ENCODE peak calls at places on chromosome X, in nine cellular contexts. One of them, this sample, is unnamed.

GRCh38 chrX:11430266-11430665 is 137.1 kb downstream of the AMELX start:
- DNase-seq in NCI-H1092 treated with DMSO at 0.1 percent for 48 hours: no peak
- DNase-seq in stimulated activated CD4-positive, alpha-beta T cell treated with anti-CD3 and anti-CD28 coated beads, TNF-alpha, amount 100 ng/mL, for 24 hours: no peak
- DNase-seq in K562: no peak
- DNase-seq in neural progenitor cell: no peak
- DNase-seq in HCEC 1CT: no peak
- DNase-seq in upper lobe of right lung: no peak
- DNase-seq in HCT116: no peak
- DNase-seq in stimulated activated CD8-positive, alpha-beta memory T cell treated with anti-CD3 and anti-CD28 coated beads, Interleukin-4, amount 100 ng/mL, for 48 hours: no peak
- DNase-seq in this sample: no peak

GRCh38 chrX:109997786-109998452 is 5.0 kb upstream of the TMEM164 start:
- DNase-seq in NCI-H1092 treated with DMSO at 0.1 percent for 48 hours: no peak
- DNase-seq in stimulated activated CD4-positive, alpha-beta T cell treated with anti-CD3 and anti-CD28 coated beads, TNF-alpha, amount 100 ng/mL, for 24 hours: no peak
- DNase-seq in K562: no peak
- DNase-seq in neural progenitor cell: peak; percentile 5
- DNase-seq in HCEC 1CT: no peak
- DNase-seq in upper lobe of right lung: no peak
- DNase-seq in HCT116: no peak
- DNase-seq in stimulated activated CD8-positive, alpha-beta memory T cell treated with anti-CD3 and anti-CD28 coated beads, Interleukin-4, amount 100 ng/mL, for 48 hours: no peak
- DNase-seq in this sample: no peak

GRCh38 chrX:40439625-40440532 is 140.9 kb upstream of the ATP6AP2 start:
- DNase-seq in NCI-H1092 treated with DMSO at 0.1 percent for 48 hours: no peak
- DNase-seq in stimulated activated CD4-positive, alpha-beta T cell treated with anti-CD3 and anti-CD28 coated beads, TNF-alpha, amount 100 ng/mL, for 24 hours: peak; percentile 4
- DNase-seq in K562: no peak
- DNase-seq in neural progenitor cell: no peak
- DNase-seq in HCEC 1CT: no peak
- DNase-seq in upper lobe of right lung: no peak
- DNase-seq in HCT116: no peak
- DNase-seq in stimulated activated CD8-positive, alpha-beta memory T cell treated with anti-CD3 and anti-CD28 coated beads, Interleukin-4, amount 100 ng/mL, for 48 hours: no peak
- DNase-seq in this sample: no peak

GRCh38 chrX:9122504-9123245 is 88.7 kb upstream of the FAM9B start:
- DNase-seq in NCI-H1092 treated with DMSO at 0.1 percent for 48 hours: no peak
- DNase-seq in stimulated activated CD4-positive, alpha-beta T cell treated with anti-CD3 and anti-CD28 coated beads, TNF-alpha, amount 100 ng/mL, for 24 hours: no peak
- DNase-seq in K562: no peak
- DNase-seq in neural progenitor cell: no peak
- DNase-seq in HCEC 1CT: no peak
- DNase-seq in upper lobe of right lung: no peak
- DNase-seq in HCT116: no peak
- DNase-seq in stimulated activated CD8-positive, alpha-beta memory T cell treated with anti-CD3 and anti-CD28 coated beads, Interleukin-4, amount 100 ng/mL, for 48 hours: no peak
- DNase-seq in this sample: no peak

GRCh38 chrX:154443479-154443910 is 446 bp upstream of the FAM50A start:
- DNase-seq in NCI-H1092 treated with DMSO at 0.1 percent for 48 hours: no peak
- DNase-seq in stimulated activated CD4-positive, alpha-beta T cell treated with anti-CD3 and anti-CD28 coated beads, TNF-alpha, amount 100 ng/mL, for 24 hours: no peak
- DNase-seq in K562: no peak
- DNase-seq in neural progenitor cell: peak; percentile 57
- DNase-seq in HCEC 1CT: no peak
- DNase-seq in upper lobe of right lung: no peak
- DNase-seq in HCT116: no peak
- DNase-seq in stimulated activated CD8-positive, alpha-beta memory T cell treated with anti-CD3 and anti-CD28 coated beads, Interleukin-4, amount 100 ng/mL, for 48 hours: no peak
- DNase-seq in this sample: no peak

GRCh38 chrX:109709129-109709631 is 23.9 kb downstream of the ACSL4 start:
- DNase-seq in NCI-H1092 treated with DMSO at 0.1 percent for 48 hours: no peak
- DNase-seq in stimulated activated CD4-positive, alpha-beta T cell treated with anti-CD3 and anti-CD28 coated beads, TNF-alpha, amount 100 ng/mL, for 24 hours: no peak
- DNase-seq in K562: no peak
- DNase-seq in neural progenitor cell: no peak
- DNase-seq in HCEC 1CT: peak; percentile 41
- DNase-seq in upper lobe of right lung: no peak
- DNase-seq in HCT116: peak; percentile 19
- DNase-seq in stimulated activated CD8-positive, alpha-beta memory T cell treated with anti-CD3 and anti-CD28 coated beads, Interleukin-4, amount 100 ng/mL, for 48 hours: no peak
- DNase-seq in this sample: no peak

GRCh38 chrX:69616520-69617203 is 749 bp downstream of the EDA start:
- DNase-seq in NCI-H1092 treated with DMSO at 0.1 percent for 48 hours: no peak
- DNase-seq in stimulated activated CD4-positive, alpha-beta T cell treated with anti-CD3 and anti-CD28 coated beads, TNF-alpha, amount 100 ng/mL, for 24 hours: peak; percentile 4
- DNase-seq in K562: no peak
- DNase-seq in neural progenitor cell: peak; percentile 46
- DNase-seq in HCEC 1CT: no peak
- DNase-seq in upper lobe of right lung: peak; percentile 63
- DNase-seq in HCT116: no peak
- DNase-seq in stimulated activated CD8-positive, alpha-beta memory T cell treated with anti-CD3 and anti-CD28 coated beads, Interleukin-4, amount 100 ng/mL, for 48 hours: peak; percentile 23
- DNase-seq in this sample: no peak

GRCh38 chrX:49174723-49175122 is 3.0 kb downstream of the PLP2 start:
- DNase-seq in NCI-H1092 treated with DMSO at 0.1 percent for 48 hours: no peak
- DNase-seq in stimulated activated CD4-positive, alpha-beta T cell treated with anti-CD3 and anti-CD28 coated beads, TNF-alpha, amount 100 ng/mL, for 24 hours: no peak
- DNase-seq in K562: no peak
- DNase-seq in neural progenitor cell: no peak
- DNase-seq in HCEC 1CT: no peak
- DNase-seq in upper lobe of right lung: no peak
- DNase-seq in HCT116: no peak
- DNase-seq in stimulated activated CD8-positive, alpha-beta memory T cell treated with anti-CD3 and anti-CD28 coated beads, Interleukin-4, amount 100 ng/mL, for 48 hours: no peak
- DNase-seq in this sample: no peak

GRCh38 chrX:11446331-11446730 is 153.1 kb downstream of the AMELX start:
- DNase-seq in NCI-H1092 treated with DMSO at 0.1 percent for 48 hours: no peak
- DNase-seq in stimulated activated CD4-positive, alpha-beta T cell treated with anti-CD3 and anti-CD28 coated beads, TNF-alpha, amount 100 ng/mL, for 24 hours: no peak
- DNase-seq in K562: no peak
- DNase-seq in neural progenitor cell: no peak
- DNase-seq in HCEC 1CT: no peak
- DNase-seq in upper lobe of right lung: no peak
- DNase-seq in HCT116: no peak
- DNase-seq in stimulated activated CD8-positive, alpha-beta memory T cell treated with anti-CD3 and anti-CD28 coated beads, Interleukin-4, amount 100 ng/mL, for 48 hours: no peak
- DNase-seq in this sample: no peak

GRCh38 chrX:113001836-113002235 is 161.2 kb upstream of the AMOT start:
- DNase-seq in NCI-H1092 treated with DMSO at 0.1 percent for 48 hours: no peak
- DNase-seq in stimulated activated CD4-positive, alpha-beta T cell treated with anti-CD3 and anti-CD28 coated beads, TNF-alpha, amount 100 ng/mL, for 24 hours: no peak
- DNase-seq in K562: no peak
- DNase-seq in neural progenitor cell: peak; percentile 13
- DNase-seq in HCEC 1CT: no peak
- DNase-seq in upper lobe of right lung: no peak
- DNase-seq in HCT116: no peak
- DNase-seq in stimulated activated CD8-positive, alpha-beta memory T cell treated with anti-CD3 and anti-CD28 coated beads, Interleukin-4, amount 100 ng/mL, for 48 hours: no peak
- DNase-seq in this sample: no peak

GRCh38 chrX:72132456-72132855 is 741 bp upstream of the RTL5 start:
- DNase-seq in NCI-H1092 treated with DMSO at 0.1 percent for 48 hours: no peak
- DNase-seq in stimulated activated CD4-positive, alpha-beta T cell treated with anti-CD3 and anti-CD28 coated beads, TNF-alpha, amount 100 ng/mL, for 24 hours: no peak
- DNase-seq in K562: no peak
- DNase-seq in neural progenitor cell: no peak
- DNase-seq in HCEC 1CT: no peak
- DNase-seq in upper lobe of right lung: no peak
- DNase-seq in HCT116: no peak
- DNase-seq in stimulated activated CD8-positive, alpha-beta memory T cell treated with anti-CD3 and anti-CD28 coated beads, Interleukin-4, amount 100 ng/mL, for 48 hours: no peak
- DNase-seq in this sample: no peak

GRCh38 chrX:1528884-1529203 is 8.1 kb downstream of the P2RY8 start:
- DNase-seq in NCI-H1092 treated with DMSO at 0.1 percent for 48 hours: no peak
- DNase-seq in stimulated activated CD4-positive, alpha-beta T cell treated with anti-CD3 and anti-CD28 coated beads, TNF-alpha, amount 100 ng/mL, for 24 hours: no peak
- DNase-seq in K562: no peak
- DNase-seq in neural progenitor cell: no peak
- DNase-seq in HCEC 1CT: no peak
- DNase-seq in upper lobe of right lung: no peak
- DNase-seq in HCT116: no peak
- DNase-seq in stimulated activated CD8-positive, alpha-beta memory T cell treated with anti-CD3 and anti-CD28 coated beads, Interleukin-4, amount 100 ng/mL, for 48 hours: peak; percentile 26
- DNase-seq in this sample: no peak

This sample was measured in LoVo.